ENCODE peak calls at places on chromosomes 12 and 14, in six cellular contexts. One of them, this sample, is unnamed.

GRCh38 chr14:44163946-44164345 is 343.1 kb downstream of the FSCB start:
- DNase-seq in fibroblast of mammary gland: no peak
- DNase-seq in tibial artery: no peak
- DNase-seq in HL-60: no peak
- DNase-seq in astrocyte of the spinal cord: no peak
- DNase-seq in lower leg skin: no peak
- DNase-seq in this sample: no peak

GRCh38 chr14:90575336-90575735 is 178.5 kb downstream of the CALM1 start:
- DNase-seq in astrocyte of the spinal cord: no peak
- DNase-seq in lower leg skin: no peak
- DNase-seq in HL-60: no peak
- DNase-seq in fibroblast of mammary gland: no peak
- DNase-seq in tibial artery: no peak
- DNase-seq in this sample: no peak

GRCh38 chr12:5318874-5319273 is 113.0 kb upstream of the NTF3 start:
- DNase-seq in tibial artery: no peak
- DNase-seq in astrocyte of the spinal cord: peak
- DNase-seq in fibroblast of mammary gland: no peak
- DNase-seq in lower leg skin: no peak
- DNase-seq in HL-60: no peak
- DNase-seq in this sample: peak

GRCh38 chr12:40942326-40942725 is 245.8 kb upstream of the PDZRN4 start:
- DNase-seq in astrocyte of the spinal cord: peak
- DNase-seq in HL-60: no peak
- DNase-seq in fibroblast of mammary gland: peak
- DNase-seq in lower leg skin: no peak
- DNase-seq in tibial artery: no peak
- DNase-seq in this sample: peak

GRCh38 chr12:117097159-117097558 is 2.1 kb downstream of the TESC start:
- DNase-seq in HL-60: no peak
- DNase-seq in lower leg skin: no peak
- DNase-seq in astrocyte of the spinal cord: no peak
- DNase-seq in fibroblast of mammary gland: no peak
- DNase-seq in tibial artery: no peak
- DNase-seq in this sample: no peak

GRCh38 chr14:91177073-91177796 is 63.4 kb downstream of the DGLUCY start:
- DNase-seq in lower leg skin: peak
- DNase-seq in HL-60: peak
- DNase-seq in tibial artery: no peak
- DNase-seq in astrocyte of the spinal cord: peak
- DNase-seq in fibroblast of mammary gland: peak
- DNase-seq in this sample: peak

GRCh38 chr14:53409974-53410373 is 256.9 kb upstream of the DDHD1 start:
- DNase-seq in fibroblast of mammary gland: peak
- DNase-seq in lower leg skin: no peak
- DNase-seq in HL-60: no peak
- DNase-seq in astrocyte of the spinal cord: peak
- DNase-seq in tibial artery: no peak
- DNase-seq in this sample: peak

GRCh38 chr12:131085125-131085815 is 131.6 kb downstream of the ADGRD1 start:
- DNase-seq in lower leg skin: peak
- DNase-seq in astrocyte of the spinal cord: no peak
- DNase-seq in tibial artery: peak
- DNase-seq in HL-60: no peak
- DNase-seq in fibroblast of mammary gland: no peak
- DNase-seq in this sample: no peak

GRCh38 chr14:55814873-55815272 is 234.9 kb downstream of the KTN1 start:
- DNase-seq in lower leg skin: no peak
- DNase-seq in astrocyte of the spinal cord: peak
- DNase-seq in HL-60: no peak
- DNase-seq in fibroblast of mammary gland: peak
- DNase-seq in tibial artery: no peak
- DNase-seq in this sample: peak

GRCh38 chr14:51744372-51745150 is 92.9 kb downstream of the FRMD6 start:
- DNase-seq in astrocyte of the spinal cord: no peak
- DNase-seq in tibial artery: no peak
- DNase-seq in lower leg skin: no peak
- DNase-seq in HL-60: no peak
- DNase-seq in fibroblast of mammary gland: no peak
- DNase-seq in this sample: no peak

GRCh38 chr12:127079636-127080035 is 1187.3 kb upstream of the TMEM132C start:
- DNase-seq in lower leg skin: no peak
- DNase-seq in astrocyte of the spinal cord: no peak
- DNase-seq in HL-60: no peak
- DNase-seq in tibial artery: no peak
- DNase-seq in fibroblast of mammary gland: no peak
- DNase-seq in this sample: no peak

GRCh38 chr14:51507556-51508511 is 143.9 kb upstream of the FRMD6 start:
- DNase-seq in HL-60: no peak
- DNase-seq in tibial artery: peak
- DNase-seq in fibroblast of mammary gland: peak
- DNase-seq in lower leg skin: peak
- DNase-seq in astrocyte of the spinal cord: peak
- DNase-seq in this sample: peak

GRCh38 chr12:62891805-62892549 is 43.0 kb downstream of the PPM1H start:
- DNase-seq in tibial artery: no peak
- DNase-seq in fibroblast of mammary gland: no peak
- DNase-seq in HL-60: no peak
- DNase-seq in lower leg skin: no peak
- DNase-seq in astrocyte of the spinal cord: no peak
- DNase-seq in this sample: no peak

GRCh38 chr12:102567031-102567985 is 86.9 kb upstream of the IGF1 start:
- DNase-seq in fibroblast of mammary gland: peak
- DNase-seq in HL-60: no peak
- DNase-seq in astrocyte of the spinal cord: peak
- DNase-seq in lower leg skin: no peak
- DNase-seq in tibial artery: no peak
- DNase-seq in this sample: peak

GRCh38 chr12:118360785-118361404 is 11.8 kb downstream of the TAOK3 start:
- DNase-seq in HL-60: no peak
- DNase-seq in lower leg skin: no peak
- DNase-seq in fibroblast of mammary gland: peak
- DNase-seq in astrocyte of the spinal cord: peak
- DNase-seq in tibial artery: no peak
- DNase-seq in this sample: peak

GRCh38 chr12:4447151-4447550 is 1.5 kb upstream of the FGF6 start:
- DNase-seq in HL-60: no peak
- DNase-seq in tibial artery: no peak
- DNase-seq in fibroblast of mammary gland: no peak
- DNase-seq in lower leg skin: peak
- DNase-seq in astrocyte of the spinal cord: no peak
- DNase-seq in this sample: no peak

GRCh38 chr14:96497586-96497985 is 4.6 kb upstream of the PAPOLA start:
- DNase-seq in fibroblast of mammary gland: no peak
- DNase-seq in HL-60: no peak
- DNase-seq in lower leg skin: no peak
- DNase-seq in astrocyte of the spinal cord: no peak
- DNase-seq in tibial artery: no peak
- DNase-seq in this sample: no peak

GRCh38 chr12:92478692-92479091 is 224.1 kb upstream of the PLEKHG7 start:
- DNase-seq in fibroblast of mammary gland: peak
- DNase-seq in tibial artery: no peak
- DNase-seq in HL-60: no peak
- DNase-seq in lower leg skin: no peak
- DNase-seq in astrocyte of the spinal cord: no peak
- DNase-seq in this sample: peak

GRCh38 chr12:52912711-52913423 is 8.0 kb upstream of the KRT8 start:
- DNase-seq in HL-60: no peak
- DNase-seq in tibial artery: no peak
- DNase-seq in fibroblast of mammary gland: no peak
- DNase-seq in lower leg skin: no peak
- DNase-seq in astrocyte of the spinal cord: no peak
- DNase-seq in this sample: no peak

GRCh38 chr12:56229819-56230448 is at the start of gene SLC39A5:
- DNase-seq in astrocyte of the spinal cord: no peak
- DNase-seq in HL-60: no peak
- DNase-seq in tibial artery: no peak
- DNase-seq in lower leg skin: no peak
- DNase-seq in fibroblast of mammary gland: no peak
- DNase-seq in this sample: no peak

GRCh38 chr12:24960222-24960855 is 11.4 kb upstream of the BCAT1 start:
- DNase-seq in fibroblast of mammary gland: peak
- DNase-seq in lower leg skin: no peak
- DNase-seq in astrocyte of the spinal cord: peak
- DNase-seq in HL-60: no peak
- DNase-seq in tibial artery: no peak
- DNase-seq in this sample: peak

GRCh38 chr12:43336962-43337555 is 214.9 kb downstream of the ADAMTS20 start:
- DNase-seq in astrocyte of the spinal cord: peak
- DNase-seq in tibial artery: no peak
- DNase-seq in HL-60: peak
- DNase-seq in lower leg skin: no peak
- DNase-seq in fibroblast of mammary gland: peak
- DNase-seq in this sample: peak

GRCh38 chr12:80205960-80206359 is 106.6 kb downstream of the OTOGL start:
- DNase-seq in HL-60: no peak
- DNase-seq in astrocyte of the spinal cord: no peak
- DNase-seq in tibial artery: no peak
- DNase-seq in lower leg skin: no peak
- DNase-seq in fibroblast of mammary gland: no peak
- DNase-seq in this sample: no peak

GRCh38 chr12:2625267-2625666 is 169.5 kb upstream of the FKBP4 start:
- DNase-seq in fibroblast of mammary gland: no peak
- DNase-seq in tibial artery: no peak
- DNase-seq in HL-60: no peak
- DNase-seq in astrocyte of the spinal cord: no peak
- DNase-seq in lower leg skin: no peak
- DNase-seq in this sample: no peak

GRCh38 chr12:47820631-47821345 is 1.1 kb upstream of the HDAC7 start:
- DNase-seq in fibroblast of mammary gland: peak
- DNase-seq in HL-60: peak
- DNase-seq in astrocyte of the spinal cord: peak
- DNase-seq in lower leg skin: peak
- DNase-seq in tibial artery: peak
- DNase-seq in this sample: peak

GRCh38 chr12:45336762-45337596 is 121.1 kb downstream of the ANO6 start:
- DNase-seq in astrocyte of the spinal cord: peak
- DNase-seq in tibial artery: no peak
- DNase-seq in lower leg skin: no peak
- DNase-seq in fibroblast of mammary gland: peak
- DNase-seq in HL-60: no peak
- DNase-seq in this sample: peak

DNA sequence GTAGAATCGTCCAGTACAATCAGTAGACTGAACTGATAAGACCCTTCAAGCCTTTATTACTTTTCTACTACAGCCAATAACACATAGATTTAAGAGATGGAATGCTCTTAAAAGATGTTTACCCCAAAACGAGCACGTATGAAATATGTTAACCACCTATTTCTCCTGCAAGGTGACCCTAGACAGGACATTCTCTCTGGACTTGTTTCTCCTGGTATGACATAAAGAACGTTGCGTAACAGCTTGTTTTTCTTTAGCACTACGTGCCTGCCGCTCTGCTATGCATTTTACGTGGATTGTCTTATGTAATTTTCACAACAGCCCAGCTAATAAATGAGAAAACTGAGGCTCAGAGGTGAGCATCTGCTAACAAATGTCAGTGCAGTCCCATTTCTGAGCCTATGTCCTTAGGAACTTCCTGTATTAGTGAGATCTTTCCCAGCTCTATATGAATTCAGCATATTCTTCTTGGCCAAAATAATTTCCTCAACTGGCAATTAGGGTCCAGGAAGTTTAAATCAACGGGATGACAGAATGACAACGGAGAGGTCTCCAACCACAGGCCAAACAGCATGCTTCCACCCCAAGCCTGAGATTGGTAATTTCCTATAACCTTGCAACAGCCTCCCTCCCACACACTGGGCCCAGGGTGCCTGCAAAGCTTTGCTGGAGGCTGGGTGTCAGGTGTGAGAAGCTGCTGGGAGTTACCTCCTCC is 3.7 kb downstream of the NFKBIA start:
- DNase-seq in fibroblast of mammary gland: no peak
- DNase-seq in HL-60: peak
- DNase-seq in astrocyte of the spinal cord: no peak
- DNase-seq in lower leg skin: no peak
- DNase-seq in tibial artery: no peak
- DNase-seq in this sample: no peak
- H3K4me3 ChIP-seq in fibroblast of mammary gland: no peak
- H3K4me3 ChIP-seq in HL-60: no peak
- H3K4me3 ChIP-seq in astrocyte of the spinal cord: no peak
- H3K4me3 ChIP-seq in lower leg skin: peak
- H3K4me3 ChIP-seq in tibial artery: peak
- H3K4me3 ChIP-seq in this sample: no peak

GRCh38 chr14:58641509-58641908 is 3.7 kb downstream of the DACT1 start:
- DNase-seq in fibroblast of mammary gland: no peak
- DNase-seq in lower leg skin: no peak
- DNase-seq in tibial artery: no peak
- DNase-seq in astrocyte of the spinal cord: no peak
- DNase-seq in HL-60: no peak
- DNase-seq in this sample: no peak
- TF ChIP-seq CTCF in fibroblast of mammary gland: peak
- TF ChIP-seq CTCF in lower leg skin: no peak
- TF ChIP-seq CTCF in tibial artery: no peak
- TF ChIP-seq CTCF in astrocyte of the spinal cord: peak
- TF ChIP-seq CTCF in HL-60: no peak
- TF ChIP-seq CTCF in this sample: peak

GRCh38 chr14:24325963-24326362 is 8.9 kb downstream of the ADCY4 start:
- DNase-seq in astrocyte of the spinal cord: no peak
- DNase-seq in HL-60: no peak
- DNase-seq in lower leg skin: no peak
- DNase-seq in tibial artery: no peak
- DNase-seq in fibroblast of mammary gland: no peak
- DNase-seq in this sample: no peak
- H3K4me3 ChIP-seq in astrocyte of the spinal cord: no peak
- H3K4me3 ChIP-seq in HL-60: no peak
- H3K4me3 ChIP-seq in lower leg skin: no peak
- H3K4me3 ChIP-seq in tibial artery: no peak
- H3K4me3 ChIP-seq in fibroblast of mammary gland: no peak
- H3K4me3 ChIP-seq in this sample: no peak

GRCh38 chr12:111171334-111171733 is 197.6 kb downstream of the PHETA1 start:
- DNase-seq in fibroblast of mammary gland: no peak
- DNase-seq in astrocyte of the spinal cord: no peak
- DNase-seq in HL-60: no peak
- DNase-seq in tibial artery: no peak
- DNase-seq in lower leg skin: no peak
- DNase-seq in this sample: no peak

GRCh38 chr12:111175404-111175803 is 193.5 kb downstream of the PHETA1 start:
- DNase-seq in astrocyte of the spinal cord: no peak
- DNase-seq in lower leg skin: no peak
- DNase-seq in tibial artery: no peak
- DNase-seq in fibroblast of mammary gland: no peak
- DNase-seq in HL-60: no peak
- DNase-seq in this sample: no peak

GRCh38 chr12:111171832-111172231 is 197.1 kb downstream of the PHETA1 start:
- DNase-seq in tibial artery: no peak
- DNase-seq in fibroblast of mammary gland: no peak
- DNase-seq in lower leg skin: no peak
- DNase-seq in astrocyte of the spinal cord: no peak
- DNase-seq in HL-60: no peak
- DNase-seq in this sample: no peak

GRCh38 chr12:111173391-111174282 is 195.3 kb downstream of the PHETA1 start:
- DNase-seq in tibial artery: no peak
- DNase-seq in lower leg skin: no peak
- DNase-seq in fibroblast of mammary gland: no peak
- DNase-seq in astrocyte of the spinal cord: no peak
- DNase-seq in HL-60: no peak
- DNase-seq in this sample: no peak

GRCh38 chr12:111174283-111175108 is 194.4 kb downstream of the PHETA1 start:
- DNase-seq in fibroblast of mammary gland: no peak
- DNase-seq in lower leg skin: no peak
- DNase-seq in tibial artery: no peak
- DNase-seq in HL-60: peak
- DNase-seq in astrocyte of the spinal cord: no peak
- DNase-seq in this sample: no peak
- TF ChIP-seq CTCF in fibroblast of mammary gland: peak
- TF ChIP-seq CTCF in lower leg skin: no peak
- TF ChIP-seq CTCF in tibial artery: no peak
- TF ChIP-seq CTCF in HL-60: no peak
- TF ChIP-seq CTCF in astrocyte of the spinal cord: no peak
- TF ChIP-seq CTCF in this sample: peak

GRCh38 chr14:103093856-103094405 is 594 bp upstream of the EXOC3L4 start:
- DNase-seq in astrocyte of the spinal cord: no peak
- DNase-seq in lower leg skin: no peak
- DNase-seq in HL-60: no peak
- DNase-seq in tibial artery: no peak
- DNase-seq in fibroblast of mammary gland: no peak
- DNase-seq in this sample: no peak
- H3K4me3 ChIP-seq in astrocyte of the spinal cord: no peak
- H3K4me3 ChIP-seq in lower leg skin: no peak
- H3K4me3 ChIP-seq in HL-60: no peak
- H3K4me3 ChIP-seq in tibial artery: no peak
- H3K4me3 ChIP-seq in fibroblast of mammary gland: no peak
- H3K4me3 ChIP-seq in this sample: no peak